ENCODE peak calls at places on chromosome 5, in eight cellular contexts. O, V, Z, E, Y, H, U and P are unnamed samples.
A peak's percentile ranks its signal among the peaks of the same experiment; 100 is the strongest.

GRCh38 chr5:66969963-66970362 is 226.6 kb downstream of the CD180 start:
- DNase-seq in O (no peak), V (no peak), Z (no peak), E (no peak), Y (no peak), H (no peak), U (no peak), P (no peak)

GRCh38 chr5:126594676-126595485 is at the start of gene ALDH7A1:
- DNase-seq in O (peak; percentile 77), V (peak; percentile 97), Z (no peak), E (peak; percentile 96), Y (peak; percentile 94), H (peak; percentile 97), U (peak; percentile 97), P (peak; percentile 93)

GRCh38 chr5:2009986-2010914 is 127.5 kb upstream of the IRX4 start:
- DNase-seq in O (no peak), V (no peak), Z (no peak), E (no peak), Y (no peak), H (no peak), U (no peak), P (no peak)

GRCh38 chr5:131109540-131110255 is 55.4 kb downstream of the HINT1 start:
- DNase-seq in O (peak; percentile 22), V (peak; percentile 45), Z (no peak), E (peak; percentile 67), Y (no peak), H (no peak), U (peak; percentile 47), P (peak; percentile 12)

GRCh38 chr5:22473865-22474264 is 379.3 kb downstream of the CDH12 start:
- DNase-seq in O (no peak), V (no peak), Z (no peak), E (no peak), Y (no peak), H (no peak), U (no peak), P (no peak)

GRCh38 chr5:132387649-132388117 is 18.2 kb downstream of the SLC22A5 start:
- DNase-seq in O (no peak), V (no peak), Z (no peak), E (peak; percentile 44), Y (peak; percentile 65), H (no peak), U (no peak), P (no peak)

GRCh38 chr5:174601937-174602336 is 122.4 kb upstream of the MSX2 start:
- DNase-seq in O (no peak), V (peak; percentile 71), Z (no peak), E (no peak), Y (no peak), H (no peak), U (no peak), P (no peak)

GRCh38 chr5:18761801-18762200 is 1127.5 kb downstream of the TAF11L14 start:
- DNase-seq in O (no peak), V (no peak), Z (no peak), E (peak; percentile 35), Y (no peak), H (no peak), U (no peak), P (no peak)

GRCh38 chr5:14687023-14687665 is 22.6 kb downstream of the OTULIN start:
- DNase-seq in O (no peak), V (no peak), Z (no peak), E (peak; percentile 60), Y (no peak), H (no peak), U (no peak), P (no peak)